ENCODE peak calls at places on chromosomes 5 and 9, in five cellular contexts. One of them, this sample, is unnamed.

GRCh38 chr9:18274693-18275092 is 199.3 kb upstream of the ADAMTSL1 start:
- DNase-seq in breast epithelium: no peak
- DNase-seq in upper lobe of right lung: no peak
- DNase-seq in PC-9: no peak
- DNase-seq in HFFc6: no peak
- DNase-seq in this sample: peak

GRCh38 chr5:90473321-90474234 is 993 bp downstream of the MBLAC2 start:
- DNase-seq in PC-9: peak
- DNase-seq in HFFc6: no peak
- DNase-seq in breast epithelium: no peak
- DNase-seq in upper lobe of right lung: peak
- DNase-seq in this sample: peak

GRCh38 chr5:149961186-149961685 is 678 bp downstream of the SLC26A2 start:
- DNase-seq in HFFc6: no peak
- DNase-seq in PC-9: no peak
- DNase-seq in breast epithelium: no peak
- DNase-seq in upper lobe of right lung: no peak
- DNase-seq in this sample: peak

GRCh38 chr9:130660683-130661460 is 3.5 kb upstream of the PRDM12 start:
- DNase-seq in breast epithelium: no peak
- DNase-seq in upper lobe of right lung: no peak
- DNase-seq in HFFc6: no peak
- DNase-seq in PC-9: no peak
- DNase-seq in this sample: no peak

GRCh38 chr5:36363101-36363500 is 61.4 kb upstream of the RANBP3L start:
- DNase-seq in breast epithelium: no peak
- DNase-seq in PC-9: no peak
- DNase-seq in HFFc6: peak
- DNase-seq in upper lobe of right lung: no peak
- DNase-seq in this sample: peak

GRCh38 chr5:88555658-88556057 is 287.0 kb upstream of the TMEM161B start:
- DNase-seq in upper lobe of right lung: no peak
- DNase-seq in PC-9: no peak
- DNase-seq in HFFc6: no peak
- DNase-seq in breast epithelium: no peak
- DNase-seq in this sample: no peak

GRCh38 chr5:172088801-172089200 is 82.4 kb upstream of the FBXW11 start:
- DNase-seq in upper lobe of right lung: no peak
- DNase-seq in HFFc6: no peak
- DNase-seq in PC-9: no peak
- DNase-seq in breast epithelium: no peak
- DNase-seq in this sample: no peak

GRCh38 chr5:140261403-140262171 is 41.3 kb downstream of the PFDN1 start:
- DNase-seq in HFFc6: peak
- DNase-seq in breast epithelium: peak
- DNase-seq in upper lobe of right lung: peak
- DNase-seq in PC-9: peak
- DNase-seq in this sample: peak

GRCh38 chr9:35962126-35962906 is 4.4 kb upstream of the OR2S2 start:
- DNase-seq in HFFc6: peak
- DNase-seq in breast epithelium: no peak
- DNase-seq in upper lobe of right lung: no peak
- DNase-seq in PC-9: no peak
- DNase-seq in this sample: peak

GRCh38 chr5:68232272-68232671 is 16.7 kb downstream of the PIK3R1 start:
- DNase-seq in PC-9: no peak
- DNase-seq in breast epithelium: no peak
- DNase-seq in HFFc6: no peak
- DNase-seq in upper lobe of right lung: no peak
- DNase-seq in this sample: no peak

GRCh38 chr9:72839140-72839539 is 113.7 kb downstream of the ALDH1A1 start:
- DNase-seq in HFFc6: no peak
- DNase-seq in breast epithelium: no peak
- DNase-seq in PC-9: no peak
- DNase-seq in upper lobe of right lung: no peak
- DNase-seq in this sample: no peak

GRCh38 chr5:163913548-163913947 is 408.1 kb downstream of the MAT2B start:
- DNase-seq in PC-9: no peak
- DNase-seq in upper lobe of right lung: no peak
- DNase-seq in breast epithelium: no peak
- DNase-seq in HFFc6: no peak
- DNase-seq in this sample: no peak

GRCh38 chr5:107672212-107673105 is 1.7 kb upstream of the EFNA5 start:
- DNase-seq in HFFc6: no peak
- DNase-seq in upper lobe of right lung: peak
- DNase-seq in PC-9: peak
- DNase-seq in breast epithelium: peak
- DNase-seq in this sample: peak

GRCh38 chr5:10600629-10601245 is 36.9 kb downstream of the ANKRD33B start:
- DNase-seq in breast epithelium: no peak
- DNase-seq in PC-9: no peak
- DNase-seq in HFFc6: no peak
- DNase-seq in upper lobe of right lung: no peak
- DNase-seq in this sample: peak

GRCh38 chr9:89639367-89639795 is 34.6 kb downstream of the GADD45G start:
- DNase-seq in HFFc6: no peak
- DNase-seq in upper lobe of right lung: no peak
- DNase-seq in breast epithelium: peak
- DNase-seq in PC-9: no peak
- DNase-seq in this sample: peak

GRCh38 chr9:69945671-69946141 is 97.9 kb upstream of the MAMDC2 start:
- DNase-seq in HFFc6: peak
- DNase-seq in upper lobe of right lung: no peak
- DNase-seq in PC-9: no peak
- DNase-seq in breast epithelium: no peak
- DNase-seq in this sample: peak

GRCh38 chr9:38024036-38024681 is 44.9 kb downstream of the SHB start:
- DNase-seq in breast epithelium: peak
- DNase-seq in PC-9: peak
- DNase-seq in HFFc6: no peak
- DNase-seq in upper lobe of right lung: peak
- DNase-seq in this sample: peak

GRCh38 chr5:74017112-74017511 is 391.1 kb downstream of the ARHGEF28 start:
- DNase-seq in HFFc6: peak
- DNase-seq in PC-9: peak
- DNase-seq in breast epithelium: peak
- DNase-seq in upper lobe of right lung: no peak
- DNase-seq in this sample: no peak

GRCh38 chr9:135154050-135154570 is 66.6 kb downstream of the OLFM1 start:
- DNase-seq in breast epithelium: no peak
- DNase-seq in HFFc6: no peak
- DNase-seq in upper lobe of right lung: no peak
- DNase-seq in PC-9: no peak
- DNase-seq in this sample: no peak

GRCh38 chr9:105148328-105149006 is 96.0 kb upstream of the SLC44A1 start:
- DNase-seq in HFFc6: no peak
- DNase-seq in upper lobe of right lung: no peak
- DNase-seq in PC-9: no peak
- DNase-seq in breast epithelium: no peak
- DNase-seq in this sample: no peak

GRCh38 chr5:35183243-35183955 is 46.9 kb downstream of the PRLR start:
- DNase-seq in PC-9: no peak
- DNase-seq in breast epithelium: no peak
- DNase-seq in upper lobe of right lung: no peak
- DNase-seq in HFFc6: peak
- DNase-seq in this sample: peak

GRCh38 chr5:38985909-38986452 is 88.2 kb downstream of the RICTOR start:
- DNase-seq in HFFc6: no peak
- DNase-seq in PC-9: no peak
- DNase-seq in breast epithelium: no peak
- DNase-seq in upper lobe of right lung: no peak
- DNase-seq in this sample: no peak
- TF ChIP-seq CTCF in HFFc6: no peak
- TF ChIP-seq CTCF in PC-9: no peak
- TF ChIP-seq CTCF in breast epithelium: no peak
- TF ChIP-seq CTCF in upper lobe of right lung: no peak
- TF ChIP-seq CTCF in this sample: no peak

GRCh38 chr9:101706261-101706798 is 32.1 kb downstream of the GRIN3A start:
- DNase-seq in HFFc6: no peak
- DNase-seq in upper lobe of right lung: no peak
- DNase-seq in PC-9: no peak
- DNase-seq in breast epithelium: no peak
- DNase-seq in this sample: no peak

GRCh38 chr9:101708855-101709254 is 29.6 kb downstream of the GRIN3A start:
- DNase-seq in upper lobe of right lung: no peak
- DNase-seq in breast epithelium: no peak
- DNase-seq in PC-9: no peak
- DNase-seq in HFFc6: no peak
- DNase-seq in this sample: no peak

GRCh38 chr9:101706929-101707328 is 31.5 kb downstream of the GRIN3A start:
- DNase-seq in breast epithelium: no peak
- DNase-seq in HFFc6: no peak
- DNase-seq in upper lobe of right lung: no peak
- DNase-seq in PC-9: no peak
- DNase-seq in this sample: no peak

GRCh38 chr9:101707708-101708107 is 30.7 kb downstream of the GRIN3A start:
- DNase-seq in breast epithelium: no peak
- DNase-seq in upper lobe of right lung: no peak
- DNase-seq in HFFc6: no peak
- DNase-seq in PC-9: no peak
- DNase-seq in this sample: peak

DNA sequence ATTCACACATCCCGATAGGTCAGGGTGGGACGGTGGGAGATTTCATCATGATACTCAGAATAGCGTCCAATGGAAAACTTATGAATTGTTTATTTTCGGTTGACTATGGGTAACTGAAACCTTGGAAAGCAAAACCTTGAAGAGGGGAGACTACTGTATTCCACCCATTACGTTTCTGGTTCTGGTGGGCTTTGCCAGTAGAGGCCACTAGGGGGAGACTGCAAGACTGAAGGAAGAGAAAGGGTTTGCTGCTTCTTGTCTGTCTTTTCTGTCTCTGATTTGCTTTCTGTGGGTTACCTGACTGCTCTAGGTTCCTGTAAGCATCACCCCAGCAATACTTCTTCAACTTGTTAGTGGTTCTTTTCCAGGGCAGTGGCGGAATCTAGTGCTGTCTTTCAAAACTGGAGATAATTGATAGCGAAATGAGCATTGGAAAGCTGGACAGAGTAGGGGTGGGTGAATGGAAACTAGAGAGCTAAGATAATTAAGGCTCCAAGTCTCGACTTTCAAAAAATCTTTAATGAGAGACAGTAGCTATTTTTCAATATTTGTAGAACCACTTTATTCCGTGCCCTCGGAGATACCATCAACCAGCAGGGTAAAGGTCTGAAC is 27.0 kb downstream of the GRIN3A start:
- DNase-seq in upper lobe of right lung: no peak
- DNase-seq in HFFc6: no peak
- DNase-seq in breast epithelium: no peak
- DNase-seq in PC-9: no peak
- DNase-seq in this sample: no peak
- TF ChIP-seq CTCF in upper lobe of right lung: peak
- TF ChIP-seq CTCF in HFFc6: peak
- TF ChIP-seq CTCF in breast epithelium: no peak
- TF ChIP-seq CTCF in PC-9: peak
- TF ChIP-seq CTCF in this sample: peak

GRCh38 chr5:40400245-40400644 is 279.5 kb upstream of the PTGER4 start:
- DNase-seq in HFFc6: no peak
- DNase-seq in breast epithelium: no peak
- DNase-seq in upper lobe of right lung: no peak
- DNase-seq in PC-9: no peak
- DNase-seq in this sample: no peak

GRCh38 chr5:40399349-40399748 is 280.4 kb upstream of the PTGER4 start:
- DNase-seq in upper lobe of right lung: no peak
- DNase-seq in breast epithelium: no peak
- DNase-seq in HFFc6: peak
- DNase-seq in PC-9: peak
- DNase-seq in this sample: peak

GRCh38 chr5:40401965-40402364 is 277.8 kb upstream of the PTGER4 start:
- DNase-seq in breast epithelium: no peak
- DNase-seq in HFFc6: peak
- DNase-seq in upper lobe of right lung: no peak
- DNase-seq in PC-9: peak
- DNase-seq in this sample: no peak

GRCh38 chr5:40397976-40398375 is 281.7 kb upstream of the PTGER4 start:
- DNase-seq in upper lobe of right lung: no peak
- DNase-seq in breast epithelium: no peak
- DNase-seq in HFFc6: no peak
- DNase-seq in PC-9: no peak
- DNase-seq in this sample: no peak

GRCh38 chr5:40401281-40401680 is 278.4 kb upstream of the PTGER4 start:
- DNase-seq in PC-9: no peak
- DNase-seq in HFFc6: peak
- DNase-seq in breast epithelium: no peak
- DNase-seq in upper lobe of right lung: no peak
- DNase-seq in this sample: peak
- TF ChIP-seq CTCF in PC-9: no peak
- TF ChIP-seq CTCF in HFFc6: no peak
- TF ChIP-seq CTCF in breast epithelium: no peak
- TF ChIP-seq CTCF in upper lobe of right lung: no peak
- TF ChIP-seq CTCF in this sample: no peak

GRCh38 chr5:126777974-126778674 is 1.2 kb downstream of the LMNB1 start:
- DNase-seq in breast epithelium: peak
- DNase-seq in HFFc6: peak
- DNase-seq in upper lobe of right lung: peak
- DNase-seq in PC-9: peak
- DNase-seq in this sample: peak

GRCh38 chr5:126780165-126780827 is 3.4 kb downstream of the LMNB1 start:
- DNase-seq in upper lobe of right lung: no peak
- DNase-seq in breast epithelium: no peak
- DNase-seq in HFFc6: peak
- DNase-seq in PC-9: peak
- DNase-seq in this sample: peak

GRCh38 chr5:126778675-126779403 is 1.9 kb downstream of the LMNB1 start:
- DNase-seq in upper lobe of right lung: no peak
- DNase-seq in HFFc6: no peak
- DNase-seq in breast epithelium: no peak
- DNase-seq in PC-9: no peak
- DNase-seq in this sample: no peak

GRCh38 chr5:126777257-126777973 is 479 bp downstream of the LMNB1 start:
- DNase-seq in PC-9: peak
- DNase-seq in upper lobe of right lung: peak
- DNase-seq in breast epithelium: peak
- DNase-seq in HFFc6: peak
- DNase-seq in this sample: peak

DNA sequence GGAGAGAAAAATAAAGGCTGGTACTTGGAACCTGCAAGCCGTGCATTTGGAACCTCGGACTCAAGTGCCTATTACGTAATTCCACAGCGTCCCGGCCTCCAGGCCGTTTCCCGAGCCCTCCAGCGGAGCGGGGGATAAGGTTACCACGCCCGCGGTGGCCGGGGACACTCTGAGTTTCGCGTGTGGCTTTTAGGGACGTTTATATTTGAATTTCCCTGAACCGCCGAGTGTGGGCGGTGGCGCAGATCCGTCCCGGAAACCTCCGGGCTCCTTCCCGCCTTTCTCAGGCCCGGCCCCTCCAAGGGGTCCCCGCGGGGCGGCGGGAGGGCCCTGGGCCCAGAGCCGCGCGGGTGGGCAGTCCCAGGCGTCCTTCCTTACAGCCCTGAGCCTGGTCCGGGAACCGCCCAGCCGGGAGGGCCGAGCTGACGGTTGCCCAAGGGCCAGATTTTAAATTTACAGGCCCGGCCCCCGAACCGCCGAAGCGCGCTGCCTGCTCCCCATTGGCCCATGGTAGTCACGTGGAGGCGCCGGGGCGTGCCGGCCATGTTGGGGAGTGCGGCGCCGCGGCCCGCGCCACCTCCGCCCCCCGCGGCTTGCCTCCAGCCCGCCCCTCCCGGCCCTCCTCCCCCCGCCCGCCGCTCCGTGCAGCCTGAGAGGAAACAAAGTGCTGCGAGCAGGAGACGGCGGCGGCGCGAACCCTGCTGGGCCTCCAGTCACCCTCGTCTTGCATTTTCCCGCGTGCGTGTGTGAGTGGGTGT is at the start of gene LMNB1:
- DNase-seq in upper lobe of right lung: peak
- DNase-seq in breast epithelium: peak
- DNase-seq in PC-9: peak
- DNase-seq in HFFc6: peak
- DNase-seq in this sample: peak
- TF ChIP-seq CTCF in upper lobe of right lung: peak
- TF ChIP-seq CTCF in breast epithelium: peak
- TF ChIP-seq CTCF in PC-9: no peak
- TF ChIP-seq CTCF in HFFc6: no peak
- TF ChIP-seq CTCF in this sample: no peak